ENCODE peak calls at places on chromosome 4, in four cellular contexts. P is gastrocnemius medialis, O is psoas muscle, T is cardiac muscle cell. V is an unnamed sample.
A peak's percentile ranks its signal among the peaks of the same experiment; 100 is the strongest.

GRCh38 chr4:129371901-129372300 is 275.9 kb downstream of the C4orf33 start:
- DNase-seq in P (no peak), O (no peak), T (no peak), V (no peak)

GRCh38 chr4:168865854-168866253 is 144.2 kb downstream of the CBR4 start:
- DNase-seq in P (no peak), O (no peak), T (no peak), V (no peak)

GRCh38 chr4:176671532-176671931 is 121.2 kb downstream of the VEGFC start:
- DNase-seq in P (no peak), O (no peak), T (no peak), V (no peak)

GRCh38 chr4:38056024-38056685 is 96.0 kb downstream of the PTTG2 start:
- DNase-seq in P (no peak), O (no peak), T (no peak), V (no peak)

GRCh38 chr4:4930677-4931076 is 71.2 kb downstream of the MSX1 start:
- DNase-seq in P (no peak), O (no peak), T (no peak), V (peak; percentile 65)

GRCh38 chr4:183541081-183542045 is 36.5 kb downstream of the ING2 start:
- DNase-seq in P (no peak), O (no peak), T (peak; percentile 49), V (no peak)

GRCh38 chr4:3362431-3363287 is 69.8 kb downstream of the RGS12 start:
- DNase-seq in P (no peak), O (no peak), T (no peak), V (no peak)

GRCh38 chr4:88211473-88212252 is 53.2 kb upstream of the ABCG2 start:
- DNase-seq in P (no peak), O (no peak), T (peak; percentile 73), V (no peak)

GRCh38 chr4:31007858-31008257 is 287.7 kb downstream of the PCDH7 start:
- DNase-seq in P (no peak), O (no peak), T (no peak), V (no peak)

GRCh38 chr4:111628437-111628836 is 516.8 kb upstream of the FAM241A start:
- DNase-seq in P (no peak), O (no peak), T (no peak), V (no peak)

GRCh38 chr4:123547167-123547817 is 150.7 kb downstream of the SPRY1 start:
- DNase-seq in P (no peak), O (no peak), T (peak; percentile 34), V (no peak)

GRCh38 chr4:88630756-88631155 is 38.5 kb downstream of the HERC3 start:
- DNase-seq in P (no peak), O (no peak), T (no peak), V (no peak)

GRCh38 chr4:143585548-143585947 is 72.0 kb downstream of the SMARCA5 start:
- DNase-seq in P (no peak), O (no peak), T (no peak), V (no peak)

GRCh38 chr4:185912779-185913178 is 100.8 kb upstream of the SORBS2 start:
- DNase-seq in P (no peak), O (no peak), T (no peak), V (no peak)

GRCh38 chr4:106583567-106583966 is 215.0 kb upstream of the GIMD1 start:
- DNase-seq in P (no peak), O (no peak), T (no peak), V (no peak)

GRCh38 chr4:137703225-137703624 is 170.9 kb upstream of the PCDH18 start:
- DNase-seq in P (no peak), O (no peak), T (no peak), V (no peak)

GRCh38 chr4:128341634-128342033 is 54.0 kb upstream of the PGRMC2 start:
- DNase-seq in P (no peak), O (no peak), T (no peak), V (no peak)

GRCh38 chr4:3655485-3656429 is 110.4 kb upstream of the ADRA2C start:
- DNase-seq in P (no peak), O (no peak), T (no peak), V (no peak)

GRCh38 chr4:8763966-8764901 is 107.4 kb downstream of the HMX1 start:
- DNase-seq in P (peak; percentile 3), O (no peak), T (no peak), V (peak; percentile 53)

GRCh38 chr4:90495936-90496335 is 368.7 kb downstream of the CCSER1 start:
- DNase-seq in P (no peak), O (no peak), T (no peak), V (no peak)

GRCh38 chr4:34250562-34250961 is 1993.8 kb downstream of the ARAP2 start:
- DNase-seq in P (no peak), O (no peak), T (no peak), V (no peak)

GRCh38 chr4:158649111-158649680 is 22.5 kb downstream of the C4orf46 start:
- DNase-seq in P (no peak), O (no peak), T (no peak), V (peak; percentile 68)

GRCh38 chr4:140968371-140968770 is 164.9 kb downstream of the RNF150 start:
- DNase-seq in P (no peak), O (no peak), T (no peak), V (no peak)

GRCh38 chr4:52028970-52029369 is 8.8 kb upstream of the LRRC66 start:
- DNase-seq in P (no peak), O (no peak), T (no peak), V (no peak)

GRCh38 chr4:47145630-47146029 is 114.3 kb downstream of the GABRB1 start:
- DNase-seq in P (no peak), O (no peak), T (no peak), V (no peak)

GRCh38 chr4:142728209-142728608 is 117.9 kb downstream of the INPP4B start:
- DNase-seq in P (no peak), O (no peak), T (no peak), V (no peak)

GRCh38 chr4:143399113-143399949 is 62.7 kb downstream of the GAB1 start:
- DNase-seq in P (no peak), O (no peak), T (peak; percentile 39), V (no peak)

GRCh38 chr4:183347586-183347985 is 25.4 kb upstream of the CLDN24 start:
- DNase-seq in P (no peak), O (no peak), T (no peak), V (no peak)

GRCh38 chr4:184641022-184641421 is 8.2 kb downstream of the CASP3 start:
- DNase-seq in P (no peak), O (no peak), T (no peak), V (no peak)
- H3K4me3 ChIP-seq in P (no peak overlapping the region), O (no peak overlapping the region), T (no peak overlapping the region), V (no peak overlapping the region)

GRCh38 chr4:40473578-40474388 is 138.7 kb downstream of the CHRNA9 start:
- DNase-seq in P (no peak), O (no peak), T (no peak), V (no peak)
- H3K4me3 ChIP-seq in P (no peak overlapping the region), O (no peak overlapping the region), T (no peak overlapping the region), V (no peak overlapping the region)

DNA sequence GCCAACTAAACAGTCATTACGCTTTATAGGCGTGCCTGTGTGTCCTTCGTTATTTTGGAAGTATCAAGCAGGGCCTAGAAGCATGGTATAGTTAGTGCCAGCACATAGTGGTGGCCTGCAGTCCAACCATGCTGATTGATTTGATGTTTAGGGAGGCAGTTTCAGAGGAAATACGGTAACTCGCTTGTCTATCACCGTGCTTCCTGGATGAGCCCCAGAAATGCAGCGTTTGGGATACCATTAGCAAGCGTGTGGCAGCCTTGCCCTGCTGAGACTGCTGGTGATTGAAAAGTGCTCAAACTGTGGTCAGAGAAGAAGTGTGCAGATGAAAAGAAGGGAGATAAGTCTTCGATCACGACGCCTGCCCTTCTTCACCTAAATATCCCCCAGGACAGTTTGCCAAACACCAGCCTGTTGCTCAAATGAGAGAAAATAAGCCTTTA is 158.4 kb downstream of the CHIC2 start:
- DNase-seq in P (peak; percentile 21), O (peak; percentile 37), T (peak; percentile 73), V (no peak)
- H3K4me3 ChIP-seq in P (peak overlapping the region; percentile 41), O (peak overlapping the region; percentile 29), T (peak overlapping the region; percentile 10), V (peak overlapping the region; percentile 38)

GRCh38 chr4:103075894-103076776 is at the start of gene SLC9B2:
- DNase-seq in P (peak; percentile 50), O (peak; percentile 78), T (peak; percentile 69), V (peak; percentile 79)
- H3K4me3 ChIP-seq in P (peak within 1 kb of the TSS; percentile 87), O (peak within 1 kb of the TSS; percentile 76), T (peak within 1 kb of the TSS; percentile 57), V (peak within 1 kb of the TSS; percentile 69)

GRCh38 chr4:107444-108429 is 16.6 kb upstream of the ZNF718 start:
- DNase-seq in P (no peak), O (no peak), T (peak; percentile 16), V (no peak)
- H3K4me3 ChIP-seq in P (peak overlapping the region; percentile 28), O (peak overlapping the region; percentile 15), T (peak overlapping the region; percentile 31), V (peak overlapping the region; percentile 33)

GRCh38 chr4:39978904-39979303 is 1.2 kb upstream of the PDS5A start:
- DNase-seq in P (no peak), O (no peak), T (no peak), V (no peak)
- H3K4me3 ChIP-seq in P (no peak overlapping the region), O (no peak overlapping the region), T (no peak overlapping the region), V (no peak overlapping the region)